ENCODE peak calls at places on chromosomes 4 and X, in nine cellular contexts. W is heart left ventricle, Q is Karpas-422, F is fibroblast of mammary gland, M is LoVo, V is Kasumi-1, S is HCEC 1CT, Z is T-cell, L is head of caudate nucleus. X is an unnamed sample.

GRCh38 chrX:38618152-38618551 is 56.8 kb downstream of the TSPAN7 start:
- DNase-seq in S (no peak), L (no peak), Q (no peak), F (no peak), Z (no peak), W (no peak), M (no peak), V (peak; percentile 59), X (peak; percentile 65)

GRCh38 chrX:103846395-103846794 is 14.3 kb upstream of the RAB9B start:
- DNase-seq in M (no peak), Z (no peak), W (no peak), L (no peak), Q (no peak), F (no peak), V (no peak), S (no peak), X (no peak)

GRCh38 chr4:99723555-99724450 is 66.2 kb upstream of the C4orf54 start:
- DNase-seq in M (peak; percentile 44), F (peak; percentile 75), S (peak; percentile 59), W (peak; percentile 78), Q (peak; percentile 61), Z (no peak), V (no peak), L (peak; percentile 60), X (no peak)

GRCh38 chr4:176635372-176636261 is 157.1 kb downstream of the VEGFC start:
- DNase-seq in W (no peak), L (no peak), V (no peak), Q (no peak), S (peak; percentile 84), M (peak; percentile 49), F (peak; percentile 98), Z (no peak), X (no peak)

GRCh38 chr4:81786063-81786763 is 314.5 kb upstream of the RASGEF1B start:
- DNase-seq in S (no peak), F (peak; percentile 2), L (no peak), Z (no peak), V (no peak), W (no peak), Q (no peak), M (no peak), X (no peak)

GRCh38 chr4:20684852-20685763 is 15.2 kb upstream of the PACRGL start:
- DNase-seq in Q (peak; percentile 70), Z (no peak), W (no peak), F (peak; percentile 37), V (peak; percentile 52), M (peak; percentile 26), S (peak; percentile 4), L (no peak), X (peak; percentile 48)

GRCh38 chr4:7911044-7911578 is 28.6 kb downstream of the AFAP1 start:
- DNase-seq in Q (no peak), M (no peak), W (peak; percentile 61), V (no peak), L (no peak), S (peak; percentile 89), F (peak; percentile 93), Z (no peak), X (no peak)

GRCh38 chrX:78333521-78333920 is 6.1 kb upstream of the CYSLTR1 start:
- DNase-seq in F (no peak), L (no peak), S (no peak), V (no peak), Q (no peak), M (no peak), Z (no peak), W (no peak), X (no peak)

GRCh38 chr4:164648151-164648848 is 105.6 kb upstream of the SMIM31 start:
- DNase-seq in V (no peak), W (no peak), S (no peak), L (no peak), M (no peak), F (peak; percentile 91), Q (no peak), Z (no peak), X (no peak)

GRCh38 chrX:153662266-153662665 is 11.3 kb downstream of the PNCK start:
- DNase-seq in Q (peak; percentile 74), V (no peak), W (no peak), Z (peak; percentile 39), L (peak; percentile 50), S (no peak), F (peak; percentile 22), M (peak; percentile 61), X (peak; percentile 91)

GRCh38 chr4:145870155-145871020 is 68.2 kb downstream of the ZNF827 start:
- DNase-seq in F (no peak), L (no peak), Q (no peak), S (no peak), W (no peak), M (no peak), Z (no peak), V (no peak), X (no peak)

GRCh38 chr4:109730294-109731051 is 603 bp upstream of the PLA2G12A start:
- DNase-seq in M (peak; percentile 54), W (peak; percentile 58), Z (no peak), V (peak; percentile 38), S (peak; percentile 37), L (peak; percentile 43), Q (no peak), F (peak; percentile 46), X (peak; percentile 77)

GRCh38 chr4:139142097-139142496 is 34.9 kb downstream of the ELF2 start:
- DNase-seq in Q (peak; percentile 67), W (no peak), F (no peak), L (no peak), M (no peak), S (no peak), Z (no peak), V (no peak), X (peak; percentile 37)

GRCh38 chrX:3738489-3738888 is 25.0 kb upstream of the PRKX start:
- DNase-seq in V (no peak), L (no peak), S (no peak), Z (no peak), F (no peak), W (no peak), M (no peak), Q (no peak), X (no peak)

GRCh38 chr4:98482847-98483806 is 175.3 kb downstream of the TSPAN5 start:
- DNase-seq in V (no peak), M (no peak), L (no peak), F (peak; percentile 82), Q (no peak), S (peak; percentile 17), Z (no peak), W (no peak), X (no peak)

GRCh38 chr4:28916585-28916984 is 1803.6 kb upstream of the PCDH7 start:
- DNase-seq in M (no peak), W (no peak), V (no peak), S (no peak), F (no peak), Z (no peak), L (no peak), Q (no peak), X (no peak)

GRCh38 chr4:30722916-30723270 is 2.7 kb downstream of the PCDH7 start:
- DNase-seq in L (peak; percentile 12), F (no peak), Z (no peak), M (no peak), W (no peak), Q (no peak), V (no peak), S (no peak), X (no peak)

GRCh38 chrX:1537031-1537715 is at the start of gene P2RY8:
- DNase-seq in Q (peak; percentile 93), F (peak; percentile 48), W (peak; percentile 73), V (peak; percentile 94), M (no peak), Z (peak; percentile 77), S (no peak), L (no peak), X (peak; percentile 98)

GRCh38 chr4:39910064-39910463 is 67.6 kb downstream of the PDS5A start:
- DNase-seq in S (no peak), V (no peak), W (no peak), Q (no peak), Z (no peak), F (no peak), M (no peak), L (no peak), X (no peak)

GRCh38 chr4:153788419-153789276 is at the start of gene SFRP2:
- DNase-seq in W (no peak), Z (no peak), F (peak; percentile 61), L (no peak), V (peak; percentile 34), M (no peak), S (no peak), Q (no peak), X (no peak)

GRCh38 chr4:5943561-5943960 is 50.7 kb upstream of the CRMP1 start:
- DNase-seq in W (no peak), Z (no peak), M (no peak), S (no peak), V (no peak), Q (no peak), F (no peak), L (no peak), X (no peak)

GRCh38 chr4:10333942-10334341 is 123.3 kb downstream of the ZNF518B start:
- DNase-seq in Q (no peak), S (no peak), F (no peak), Z (no peak), V (no peak), L (no peak), M (no peak), W (no peak), X (no peak)

GRCh38 chr4:88660446-88661294 is 37.0 kb downstream of the NAP1L5 start:
- DNase-seq in M (no peak), W (no peak), F (peak; percentile 95), Z (no peak), Q (no peak), V (no peak), L (no peak), S (peak; percentile 58), X (no peak)

GRCh38 chr4:185583813-185584212 is 48.5 kb upstream of the PDLIM3 start:
- DNase-seq in M (no peak), W (no peak), F (no peak), L (no peak), V (no peak), Z (no peak), Q (no peak), S (no peak), X (no peak)

GRCh38 chr4:86493460-86493859 is 100.7 kb upstream of the PTPN13 start:
- DNase-seq in Z (no peak), W (no peak), M (no peak), L (no peak), V (peak; percentile 83), S (no peak), Q (no peak), F (peak; percentile 52), X (peak; percentile 70)

GRCh38 chrX:16222123-16222522 is 54.8 kb downstream of the MAGEB17 start:
- DNase-seq in S (peak; percentile 21), M (no peak), L (no peak), W (no peak), V (no peak), Q (no peak), Z (no peak), F (peak; percentile 17), X (no peak)

GRCh38 chr4:5956285-5957021 is 61.8 kb downstream of the C4orf50 start:
- DNase-seq in V (no peak), Z (no peak), L (no peak), M (no peak), S (no peak), W (no peak), F (no peak), Q (peak; percentile 96), X (no peak)